ENCODE peak calls at places on chromosomes 6 and 20, in six cellular contexts. U is H1, D is K562, A is HCT116, S is GM12878, H is HepG2. T is an unnamed sample.

GRCh38 chr20:48357714-48358113 is 470.1 kb downstream of the PREX1 start:
- DNase-seq in H (no peak), D (no peak), A (no peak), U (no peak), S (no peak), T (no peak)

GRCh38 chr20:19487420-19487819 is 270.6 kb upstream of the RIN2 start:
- DNase-seq in D (no peak), H (no peak), A (no peak), U (no peak), S (no peak), T (no peak)

GRCh38 chr6:119390276-119390793 is 40.8 kb upstream of the MAN1A1 start:
- DNase-seq in D (no peak), A (no peak), U (no peak), H (no peak), S (no peak), T (no peak)

GRCh38 chr6:33199687-33200233 is 705 bp downstream of the RXRB start:
- DNase-seq in U (no peak), A (peak), S (no peak), D (peak), H (peak), T (no peak)

GRCh38 chr20:53515749-53516148 is 77.9 kb downstream of the ZNF217 start:
- DNase-seq in U (no peak), S (no peak), H (peak), D (no peak), A (no peak), T (no peak)

GRCh38 chr20:47352332-47353223 is 3.9 kb downstream of the ZMYND8 start:
- DNase-seq in S (no peak), H (no peak), A (no peak), U (no peak), D (no peak), T (no peak)

GRCh38 chr20:6489361-6490154 is 277.9 kb upstream of the BMP2 start:
- DNase-seq in H (peak), A (no peak), S (no peak), D (no peak), U (no peak), T (no peak)

GRCh38 chr6:25883991-25884390 is 9.9 kb upstream of the SLC17A3 start:
- DNase-seq in A (no peak), H (peak), U (no peak), D (no peak), S (no peak), T (no peak)

GRCh38 chr6:135291288-135292116 is 110.4 kb downstream of the MYB start:
- DNase-seq in A (peak), H (peak), S (no peak), U (no peak), D (peak), T (no peak)

GRCh38 chr6:41548098-41548840 is 2.1 kb downstream of the FOXP4 start:
- DNase-seq in U (no peak), H (no peak), A (no peak), S (no peak), D (no peak), T (no peak)

GRCh38 chr20:51595744-51596143 is 53.2 kb upstream of the NFATC2 start:
- DNase-seq in S (no peak), H (no peak), A (no peak), D (no peak), U (no peak), T (no peak)
- H3K9ac ChIP-seq in S (no peak), H (no peak), A (no peak), D (no peak), U (no peak), T (no peak)

DNA sequence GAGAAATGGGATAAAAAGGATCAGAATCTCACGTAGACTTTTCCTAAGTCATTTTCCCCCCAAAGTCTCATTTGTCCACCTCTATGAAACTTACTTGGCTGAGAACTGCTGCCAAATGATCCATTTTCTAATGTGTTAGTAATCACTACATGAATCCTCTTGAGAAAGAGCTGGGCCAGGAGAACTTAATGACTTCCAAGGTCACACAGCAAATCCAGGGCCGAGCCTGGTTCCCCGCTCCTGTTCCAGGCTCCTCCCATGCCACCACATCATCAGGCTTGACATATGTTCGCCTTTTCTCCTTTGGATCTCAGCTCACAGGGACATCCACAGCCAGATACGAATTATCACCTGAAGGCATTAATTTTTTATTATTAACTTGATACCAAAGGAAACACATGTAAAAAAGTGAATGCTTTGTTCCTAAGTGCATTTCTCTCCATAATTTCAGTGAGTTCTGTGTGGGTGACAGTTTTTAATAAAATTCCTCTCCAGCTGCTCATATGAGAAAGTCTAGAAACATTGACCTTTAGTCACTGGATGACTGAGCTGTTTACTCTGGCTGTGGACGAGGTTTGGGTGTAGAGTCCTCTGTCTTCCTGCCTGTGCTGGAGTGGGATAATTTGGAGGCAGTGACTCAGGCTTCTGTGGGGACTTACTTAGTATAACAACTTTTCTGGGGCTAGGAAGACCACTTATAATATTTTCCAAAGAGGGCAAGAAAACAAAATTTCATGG is 276.3 kb downstream of the PAX1 start:
- DNase-seq in S (no peak), A (no peak), U (no peak), D (no peak), H (peak), T (no peak)
- TF ChIP-seq ZNF274 in S (no peak), A (no peak), U (no peak), D (no peak), H (no peak), T (no peak)

DNA sequence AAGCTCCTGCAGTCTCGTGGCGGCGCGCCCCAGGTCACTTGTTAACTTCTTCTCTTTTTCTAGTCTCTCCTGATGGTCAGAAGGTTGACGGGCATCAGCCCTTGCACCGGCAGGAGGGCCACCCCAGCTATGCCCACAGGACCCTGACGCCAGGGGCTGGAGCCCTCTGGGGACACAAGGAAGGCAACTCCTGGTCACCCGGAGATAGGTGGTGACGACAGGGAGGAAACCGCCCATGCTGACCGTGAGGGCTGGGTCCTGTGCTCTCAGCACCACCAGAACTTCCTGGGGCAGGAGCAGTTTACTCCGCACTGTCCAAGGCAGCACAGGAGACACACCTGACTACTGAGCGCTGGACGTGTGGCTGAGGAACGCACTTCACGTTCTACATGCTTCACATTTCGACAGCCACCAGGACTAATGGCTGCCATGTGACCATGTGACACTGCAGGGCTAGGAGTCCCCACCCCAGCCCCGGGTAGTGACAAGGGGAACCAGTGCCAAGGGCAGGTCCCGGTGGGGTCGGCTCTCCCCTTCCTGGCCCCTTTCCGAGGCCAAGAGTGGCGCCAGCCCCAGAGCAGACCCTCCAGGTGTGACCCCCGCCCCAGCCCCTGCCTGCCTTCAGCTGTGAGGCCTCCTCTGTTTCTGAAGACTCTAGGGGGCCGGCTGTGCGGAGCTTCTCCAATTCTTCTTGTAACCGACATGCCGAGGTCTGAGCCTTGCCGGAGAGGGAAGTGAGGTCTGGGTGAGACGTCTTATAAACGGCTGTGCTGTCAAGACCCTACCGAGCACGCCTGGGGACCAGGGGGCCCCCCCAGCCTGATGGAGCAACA is 45.2 kb downstream of the DSTN start:
- DNase-seq in U (no peak), D (no peak), H (no peak), S (no peak), A (no peak), T (no peak)
- H3K4me3 ChIP-seq in U (no peak), D (no peak), H (no peak), S (no peak), A (no peak), T (no peak)

DNA sequence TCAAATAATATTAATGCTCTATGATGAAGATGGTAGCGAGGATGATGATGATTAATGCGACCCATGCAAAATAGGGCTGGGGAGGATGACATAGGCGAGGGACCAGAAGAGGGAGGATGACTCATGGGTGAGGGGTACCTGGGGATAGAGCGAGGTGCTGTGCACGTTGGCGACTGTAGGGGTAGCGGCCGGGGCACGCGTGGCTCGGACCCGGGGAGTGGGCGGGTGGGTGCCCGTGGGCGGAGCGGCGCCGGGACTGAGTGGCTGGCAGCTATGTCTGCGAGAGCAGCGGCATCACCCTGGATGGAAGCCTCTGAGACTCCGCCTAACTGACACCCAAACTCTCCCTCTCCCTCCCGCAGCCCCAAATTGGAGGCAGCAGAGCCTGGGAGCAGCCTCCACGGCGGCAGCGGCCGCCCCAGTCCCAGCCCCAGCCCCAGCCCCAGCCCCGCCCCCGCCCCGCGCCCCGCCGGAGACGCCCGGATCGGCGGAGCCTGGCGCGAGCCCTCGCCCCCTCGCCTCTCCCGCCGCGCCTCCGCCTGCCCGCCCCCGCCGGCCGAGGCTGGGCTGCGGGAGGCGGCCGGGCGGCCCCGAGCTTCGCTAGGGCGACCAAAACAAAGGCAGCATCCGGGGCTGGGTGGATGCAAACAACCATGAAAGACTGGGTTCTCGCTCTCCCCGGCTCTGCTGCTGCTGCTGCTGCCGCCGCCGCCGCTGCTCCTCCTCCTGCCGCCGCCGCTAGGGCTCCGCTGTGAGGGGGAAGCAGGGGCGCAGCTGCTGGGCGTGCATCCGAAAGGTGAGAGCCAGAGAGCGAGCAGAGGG is at the start of gene RIMS1:
- DNase-seq in H (no peak), U (peak), D (no peak), A (no peak), S (no peak), T (peak)
- H3K9ac ChIP-seq in H (no peak), U (peak), D (no peak), A (no peak), S (no peak), T (peak)

GRCh38 chr6:1893470-1894130 is 283.9 kb downstream of the FOXC1 start:
- DNase-seq in S (no peak), A (no peak), D (no peak), H (no peak), U (no peak), T (no peak)

GRCh38 chr6:1894954-1895353 is 285.2 kb downstream of the FOXC1 start:
- DNase-seq in H (no peak), U (no peak), A (no peak), D (no peak), S (no peak), T (no peak)

GRCh38 chr6:1892716-1893115 is 283.0 kb downstream of the FOXC1 start:
- DNase-seq in D (no peak), A (no peak), S (no peak), H (no peak), U (no peak), T (no peak)

GRCh38 chr6:1895721-1896120 is 286.0 kb downstream of the FOXC1 start:
- DNase-seq in D (no peak), U (no peak), S (no peak), H (no peak), A (no peak), T (no peak)

DNA sequence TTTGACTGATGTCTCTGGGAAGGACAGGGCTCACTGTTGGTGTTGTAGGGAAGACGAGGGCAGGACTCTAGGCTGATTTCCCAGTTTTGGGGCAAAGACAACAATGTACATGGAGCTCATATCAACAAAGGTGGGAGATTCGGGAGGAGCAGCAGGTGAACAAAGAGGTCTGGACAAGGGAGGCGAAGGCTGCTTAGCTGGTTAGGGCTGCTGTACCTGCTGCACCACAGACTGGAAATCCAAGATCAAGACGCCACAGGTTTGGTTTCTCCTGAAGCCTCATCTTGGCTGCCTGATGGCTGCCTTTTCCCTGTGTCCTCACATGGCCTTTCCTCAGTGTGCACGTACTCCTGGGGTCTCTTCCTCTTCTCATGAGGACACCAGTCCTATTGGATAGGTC is 287.2 kb downstream of the FOXC1 start:
- DNase-seq in H (no peak), A (no peak), S (no peak), D (no peak), U (no peak), T (no peak)
- TF ChIP-seq ZNF274 in H (no peak), A (no peak), S (no peak), D (no peak), U (no peak), T (no peak)

DNA sequence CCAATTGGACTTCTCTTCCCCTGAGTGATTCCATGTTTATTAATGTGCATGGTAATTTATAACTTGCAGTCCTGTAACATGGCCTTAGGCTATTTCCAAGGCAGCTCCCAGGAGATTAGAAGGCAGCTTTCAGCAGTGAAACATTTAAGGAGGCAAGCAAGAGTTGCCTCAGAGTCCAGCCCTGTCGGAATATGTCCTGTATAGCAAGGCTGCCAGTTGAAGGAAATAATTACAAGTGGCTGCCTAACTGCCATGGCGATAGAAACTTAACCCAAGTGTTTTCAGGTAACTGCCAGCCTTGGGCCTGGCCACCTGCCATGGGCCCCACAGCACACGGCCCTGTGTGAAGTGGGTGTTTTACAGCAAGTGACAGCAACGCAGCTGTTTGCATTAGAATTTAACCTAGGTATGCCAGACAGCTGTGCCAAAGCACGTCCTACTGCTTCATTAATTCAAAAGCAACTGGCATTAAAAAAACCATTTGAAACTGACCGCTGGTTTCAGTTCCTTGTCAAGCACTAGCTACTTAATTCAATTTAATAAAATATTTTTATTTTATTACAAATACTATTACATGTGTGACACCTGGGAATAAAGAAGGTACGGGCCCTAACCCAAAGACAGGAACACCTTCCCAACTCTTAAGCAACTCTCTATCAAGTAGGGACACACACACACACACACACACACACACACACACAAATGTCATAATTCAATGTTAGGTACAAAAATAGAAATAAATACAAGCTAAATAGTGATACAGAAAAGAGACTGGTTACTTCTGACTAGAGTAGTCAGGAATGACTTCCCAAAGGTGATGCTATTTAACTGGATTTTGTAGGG is 151.8 kb upstream of the HEY2 start:
- DNase-seq in A (no peak), U (no peak), H (no peak), S (no peak), D (no peak), T (no peak)
- H3K4me3 ChIP-seq in A (no peak), U (no peak), H (no peak), S (no peak), D (no peak), T (no peak)